ENCODE peak calls at places on chromosomes 2 and 18, in five cellular contexts. N, S, C, Y and P are unnamed samples.

GRCh38 chr2:70978388-70979357 is at the start of gene ANKRD53:
- DNase-seq in Y (no peak), C (peak; percentile 53), S (peak; percentile 45), N (peak; percentile 39), P (peak; percentile 74)

GRCh38 chr2:57330447-57330846 is 716.2 kb upstream of the VRK2 start:
- DNase-seq in Y (no peak), C (no peak), S (peak; percentile 8), N (no peak), P (no peak)

GRCh38 chr2:29072251-29072650 is 2.1 kb downstream of the PCARE start:
- DNase-seq in N (no peak), S (no peak), Y (no peak), C (no peak), P (no peak)

GRCh38 chr2:218031771-218032257 is 29.0 kb upstream of the TNS1 start:
- DNase-seq in N (no peak), S (no peak), Y (no peak), C (no peak), P (no peak)

GRCh38 chr18:31789409-31789808 is 28.7 kb upstream of the SLC25A52 start:
- DNase-seq in Y (no peak), C (no peak), S (no peak), N (no peak), P (no peak)

GRCh38 chr2:75053484-75054112 is 95.2 kb downstream of the POLE4 start:
- DNase-seq in N (no peak), C (no peak), S (no peak), Y (no peak), P (no peak)

GRCh38 chr2:118808429-118808809 is 39.0 kb downstream of the EN1 start:
- DNase-seq in S (no peak), C (no peak), Y (no peak), N (no peak), P (no peak)

GRCh38 chr2:237160271-237160934 is 74.7 kb downstream of the COPS8 start:
- DNase-seq in Y (no peak), S (no peak), N (no peak), C (no peak), P (no peak)

GRCh38 chr18:64618390-64618789 is 469.5 kb upstream of the LINC00305 start:
- DNase-seq in Y (no peak), S (no peak), C (no peak), N (no peak), P (no peak)

GRCh38 chr2:714005-714741 is 37.0 kb upstream of the TMEM18 start:
- DNase-seq in Y (peak; percentile 4), N (peak; percentile 33), C (no peak), S (peak; percentile 52), P (no peak)

GRCh38 chr2:150292192-150292591 is 195.3 kb downstream of the RND3 start:
- DNase-seq in Y (no peak), S (no peak), C (no peak), N (no peak), P (no peak)

GRCh38 chr18:59344990-59345389 is 14.1 kb downstream of the LMAN1 start:
- DNase-seq in N (no peak), C (no peak), S (no peak), Y (no peak), P (no peak)

GRCh38 chr2:60313470-60314172 is 239.8 kb downstream of the BCL11A start:
- DNase-seq in S (no peak), N (no peak), Y (no peak), C (no peak), P (no peak)

GRCh38 chr2:27954771-27955384 is 64.3 kb downstream of the BABAM2 start:
- DNase-seq in S (peak; percentile 99), C (no peak), Y (peak; percentile 21), N (peak; percentile 51), P (peak; percentile 87)

GRCh38 chr2:120619579-120619978 is 116.1 kb upstream of the GLI2 start:
- DNase-seq in C (no peak), S (no peak), Y (no peak), N (no peak), P (no peak)

GRCh38 chr2:235216901-235217300 is 265.1 kb downstream of the SH3BP4 start:
- DNase-seq in S (no peak), C (no peak), Y (no peak), N (no peak), P (no peak)

GRCh38 chr2:85255456-85255812 is 72.4 kb downstream of the TGOLN2 start:
- DNase-seq in C (no peak), N (no peak), S (no peak), Y (no peak), P (no peak)

GRCh38 chr2:28956890-28957289 is 24.2 kb upstream of the TOGARAM2 start:
- DNase-seq in C (no peak), Y (no peak), N (no peak), S (peak; percentile 26), P (no peak)

GRCh38 chr18:48336332-48336731 is 72.9 kb downstream of the ZBTB7C start:
- DNase-seq in C (no peak), N (no peak), Y (no peak), S (no peak), P (no peak)

DNA sequence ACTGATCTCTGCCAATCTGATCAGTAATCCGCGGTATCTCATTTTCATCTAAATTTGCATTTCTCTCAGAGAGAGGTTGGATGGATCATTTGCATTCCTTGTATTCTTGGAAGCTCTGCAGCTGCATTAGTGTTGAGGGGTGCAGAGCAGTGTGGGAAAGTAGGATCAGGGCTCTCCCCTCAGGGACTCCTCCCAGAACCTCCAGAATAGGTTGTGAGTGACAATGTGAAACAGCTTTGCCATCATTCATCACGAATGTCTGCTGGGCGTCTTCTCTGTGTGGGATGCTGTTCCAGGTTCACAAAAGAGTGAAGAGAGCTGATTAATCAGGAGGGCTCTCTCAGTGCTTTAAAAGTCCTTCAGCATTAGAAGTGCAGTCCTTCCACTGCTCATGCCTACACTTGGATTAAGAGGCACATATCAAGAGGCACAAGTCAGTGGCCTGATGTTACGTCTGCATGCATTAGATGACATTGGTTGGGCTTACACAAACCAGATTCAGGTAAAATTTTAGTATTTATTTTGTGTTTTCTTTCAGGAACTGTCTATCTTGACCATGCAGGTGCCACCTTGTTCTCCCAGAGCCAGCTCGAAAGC is 7.5 kb downstream of the MOCOS start:
- DNase-seq in N (no peak), S (no peak), C (no peak), Y (no peak), P (no peak)
- H3K4me1 ChIP-seq in N (no peaks in the 10 kb centered on the region), S (no peaks in the 10 kb centered on the region), C (peaks cover 8% of the 10 kb centered on the region), Y (no peaks in the 10 kb centered on the region), P (no peaks in the 10 kb centered on the region)

GRCh38 chr2:231413921-231414476 is 18.5 kb downstream of the B3GNT7 start:
- DNase-seq in Y (no peak), N (no peak), C (no peak), S (no peak), P (no peak)

GRCh38 chr2:231411871-231412615 is 16.5 kb downstream of the B3GNT7 start:
- DNase-seq in C (peak; percentile 84), N (peak; percentile 76), S (peak; percentile 72), Y (peak; percentile 12), P (peak; percentile 91)

GRCh38 chr2:231413456-231413855 is 17.9 kb downstream of the B3GNT7 start:
- DNase-seq in N (no peak), S (no peak), C (no peak), Y (no peak), P (no peak)

GRCh38 chr2:231411237-231411636 is 15.7 kb downstream of the B3GNT7 start:
- DNase-seq in S (no peak), C (no peak), Y (no peak), N (no peak), P (no peak)

DNA sequence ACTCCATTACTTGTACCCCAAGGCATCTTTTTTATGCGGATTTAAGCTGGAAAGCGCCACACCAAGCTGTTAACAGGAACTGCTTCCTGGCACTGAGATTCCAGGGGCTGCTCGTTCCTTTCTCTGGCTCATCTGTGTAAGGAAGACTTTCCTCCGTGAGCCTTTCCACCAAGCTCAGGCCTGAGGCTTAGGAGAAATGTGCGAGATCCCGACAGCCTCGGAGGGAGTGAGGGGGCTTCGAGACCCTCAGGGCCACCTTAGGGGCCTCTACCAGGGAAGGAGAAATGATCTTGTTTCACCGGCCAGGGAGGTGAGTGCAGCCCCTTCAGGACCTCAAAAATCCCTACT is 17.1 kb downstream of the B3GNT7 start:
- DNase-seq in C (no peak), S (no peak), Y (no peak), N (no peak), P (no peak)
- H3K4me3 ChIP-seq in C (peak overlapping the region; percentile 74), S (no peak overlapping the region), Y (no peak overlapping the region), N (peak overlapping the region; percentile 52), P (peak overlapping the region; percentile 62)

DNA sequence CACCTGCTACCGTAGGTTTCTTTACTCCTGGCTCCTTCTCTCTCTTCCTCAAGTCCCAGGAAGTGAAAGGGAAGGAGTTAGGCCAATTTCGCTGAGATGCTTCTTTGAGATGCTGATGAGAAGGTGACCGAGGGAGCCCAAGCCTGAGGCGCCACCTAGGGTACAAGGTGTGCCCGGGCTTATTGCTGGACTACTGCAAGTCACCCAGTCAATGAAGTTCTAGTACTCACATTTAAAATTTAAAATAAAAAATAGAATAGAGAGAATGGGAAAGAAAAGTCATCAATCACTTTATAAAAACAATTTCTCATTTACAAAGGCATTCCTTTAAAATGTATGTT is 45.3 kb downstream of the ACAA2 start:
- DNase-seq in Y (no peak), S (peak; percentile 83), N (peak; percentile 32), C (peak; percentile 33), P (no peak)
- H3K4me1 ChIP-seq in Y (no peaks in the 10 kb centered on the region), S (no peaks in the 10 kb centered on the region), N (no peaks in the 10 kb centered on the region), C (no peaks in the 10 kb centered on the region), P (no peaks in the 10 kb centered on the region)

DNA sequence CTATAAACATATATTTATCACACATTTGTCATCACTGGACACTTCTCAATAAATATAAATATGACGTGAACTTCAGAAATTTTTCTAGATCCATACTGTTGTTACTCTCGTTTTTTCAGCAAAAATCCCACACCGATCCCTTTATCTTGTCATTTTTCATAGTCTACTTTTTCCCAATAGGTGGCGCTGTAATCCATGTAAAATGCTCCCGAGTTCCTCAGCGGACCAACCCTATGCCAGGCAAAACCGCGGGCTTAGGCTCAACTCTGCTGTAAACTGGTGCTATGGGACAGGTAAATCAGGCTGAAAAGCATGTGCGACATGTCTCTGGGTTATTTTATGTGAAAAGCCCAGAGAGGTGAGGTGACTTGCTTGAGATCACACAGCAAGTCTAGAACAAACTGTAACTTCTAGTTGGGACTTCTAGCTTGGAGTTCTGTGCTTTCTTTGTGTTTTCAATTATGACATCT is 104.0 kb downstream of the COBLL1 start:
- DNase-seq in C (no peak), S (peak; percentile 55), N (peak; percentile 54), Y (no peak), P (no peak)
- H3K4me3 ChIP-seq in C (no peak overlapping the region), S (no peak overlapping the region), N (no peak overlapping the region), Y (no peak overlapping the region), P (no peak overlapping the region)

DNA sequence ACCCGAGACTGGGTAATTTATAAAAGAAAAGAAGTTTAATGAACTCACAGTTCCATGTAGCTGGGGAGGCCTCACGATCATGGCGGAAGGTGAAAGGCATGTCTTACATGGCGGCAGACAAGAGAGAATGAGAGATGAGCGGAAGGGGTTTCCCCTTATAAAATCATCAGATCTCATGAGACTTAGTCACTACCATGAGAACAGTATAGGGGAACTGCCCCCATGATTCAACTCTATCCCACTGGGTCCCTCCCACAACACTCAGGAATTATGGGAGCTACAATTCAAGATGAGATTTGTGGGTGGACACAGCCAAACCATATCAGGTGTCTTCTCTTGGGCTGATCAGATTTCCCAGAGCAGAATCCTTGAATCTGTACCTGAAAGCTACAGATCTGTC is 617.2 kb upstream of the ID2 start:
- DNase-seq in N (no peak), S (no peak), Y (no peak), C (no peak), P (no peak)
- H3K4me1 ChIP-seq in N (no peaks in the 10 kb centered on the region), S (no peaks in the 10 kb centered on the region), Y (no peaks in the 10 kb centered on the region), C (no peaks in the 10 kb centered on the region), P (no peaks in the 10 kb centered on the region)

DNA sequence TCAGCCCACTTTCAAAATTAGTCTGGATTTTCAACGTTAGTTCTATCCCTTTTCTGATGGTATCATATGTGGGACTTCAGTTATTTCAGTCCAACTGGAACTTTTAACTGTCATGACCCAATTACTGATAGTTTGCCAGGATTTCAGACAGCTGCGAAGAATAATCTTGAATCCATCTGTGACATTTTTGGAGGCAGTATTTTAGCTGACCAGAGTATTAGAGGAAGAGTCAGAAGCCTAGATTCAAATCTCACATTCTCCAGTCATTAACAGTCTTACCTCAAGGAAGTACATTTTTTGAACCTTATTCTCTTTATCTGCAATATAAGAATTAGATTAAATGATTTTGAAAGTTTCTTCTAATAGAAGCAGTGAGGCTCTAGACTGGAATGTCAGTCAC is 81.3 kb downstream of the PTRHD1 start:
- DNase-seq in Y (no peak), C (no peak), N (no peak), S (no peak), P (no peak)
- H3K4me3 ChIP-seq in Y (no peak overlapping the region), C (no peak overlapping the region), N (no peak overlapping the region), S (no peak overlapping the region), P (no peak overlapping the region)